ENCODE peak calls at places on chromosomes 6 and 20, in ten cellular contexts. E, N, L, M, V, R, I, Q, T and G are unnamed samples.

GRCh38 chr20:48178607-48179006 is 393.3 kb upstream of the SULF2 start:
- DNase-seq in E (no peak), N (no peak), L (no peak), M (no peak), V (no peak), R (no peak), I (no peak), Q (no peak), T (no peak), G (no peak)

GRCh38 chr6:2857580-2858337 is 16.1 kb upstream of the SERPINB1 start:
- DNase-seq in E (peak), N (peak), L (no peak), M (no peak), V (peak), R (peak), I (peak), Q (peak), T (no peak), G (no peak)

GRCh38 chr6:75526502-75527127 is 33.0 kb upstream of the FILIP1 start:
- DNase-seq in E (no peak), N (peak), L (peak), M (no peak), V (peak), R (peak), I (peak), Q (peak), T (peak), G (peak)

GRCh38 chr6:114096553-114097172 is 125.7 kb upstream of the HDAC2 start:
- DNase-seq in E (no peak), N (peak), L (no peak), M (no peak), V (peak), R (peak), I (peak), Q (peak), T (peak), G (no peak)

GRCh38 chr6:52517502-52518278 is 59.2 kb downstream of the TRAM2 start:
- DNase-seq in E (no peak), N (peak), L (peak), M (peak), V (peak), R (peak), I (peak), Q (peak), T (peak), G (no peak)

GRCh38 chr20:57514273-57514751 is 10.6 kb downstream of the CTCFL start:
- DNase-seq in E (no peak), N (peak), L (peak), M (peak), V (peak), R (peak), I (peak), Q (peak), T (peak), G (peak)

GRCh38 chr6:95417856-95418255 is 159.5 kb upstream of the MANEA start:
- DNase-seq in E (no peak), N (no peak), L (no peak), M (no peak), V (no peak), R (no peak), I (no peak), Q (no peak), T (no peak), G (no peak)

GRCh38 chr6:11989376-11989775 is 22.7 kb upstream of the HIVEP1 start:
- DNase-seq in E (no peak), N (no peak), L (no peak), M (no peak), V (no peak), R (no peak), I (no peak), Q (peak), T (no peak), G (no peak)

GRCh38 chr20:8578191-8578690 is 446.2 kb downstream of the PLCB1 start:
- DNase-seq in E (no peak), N (no peak), L (no peak), M (no peak), V (no peak), R (peak), I (no peak), Q (no peak), T (no peak), G (no peak)

GRCh38 chr20:51579137-51579536 is 36.6 kb upstream of the NFATC2 start:
- DNase-seq in E (no peak), N (peak), L (no peak), M (no peak), V (no peak), R (peak), I (peak), Q (no peak), T (no peak), G (no peak)

GRCh38 chr20:48604936-48605335 is 222.9 kb downstream of the PREX1 start:
- DNase-seq in E (no peak), N (no peak), L (no peak), M (no peak), V (no peak), R (no peak), I (no peak), Q (no peak), T (no peak), G (no peak)

GRCh38 chr6:101747711-101748110 is 354.2 kb downstream of the GRIK2 start:
- DNase-seq in E (no peak), N (no peak), L (peak), M (no peak), V (no peak), R (no peak), I (no peak), Q (peak), T (no peak), G (no peak)

GRCh38 chr20:57772349-57772964 is 62.6 kb upstream of the PMEPA1 start:
- DNase-seq in E (no peak), N (peak), L (no peak), M (peak), V (peak), R (peak), I (peak), Q (peak), T (peak), G (no peak)

GRCh38 chr6:56223995-56224394 is 23.4 kb downstream of the COL21A1 start:
- DNase-seq in E (no peak), N (peak), L (no peak), M (no peak), V (peak), R (peak), I (peak), Q (no peak), T (peak), G (no peak)

GRCh38 chr6:129481706-129482105 is 228.3 kb downstream of the ARHGAP18 start:
- DNase-seq in E (no peak), N (no peak), L (no peak), M (no peak), V (no peak), R (no peak), I (no peak), Q (no peak), T (no peak), G (no peak)

GRCh38 chr6:160042014-160042773 is 73.3 kb downstream of the IGF2R start:
- DNase-seq in E (no peak), N (peak), L (no peak), M (no peak), V (no peak), R (peak), I (peak), Q (peak), T (peak), G (no peak)

GRCh38 chr6:41545703-41546474 is at the start of gene FOXP4:
- DNase-seq in E (peak), N (peak), L (peak), M (peak), V (peak), R (peak), I (peak), Q (peak), T (peak), G (peak)

GRCh38 chr6:166664135-166664534 is 37.1 kb upstream of the RPS6KA2 start:
- DNase-seq in E (no peak), N (no peak), L (peak), M (no peak), V (no peak), R (no peak), I (peak), Q (peak), T (no peak), G (no peak)

GRCh38 chr6:28489366-28490190 is 26.0 kb downstream of the GPX6 start:
- DNase-seq in E (peak), N (no peak), L (peak), M (peak), V (peak), R (peak), I (peak), Q (peak), T (peak), G (peak)

GRCh38 chr6:42123379-42124103 is 18.9 kb downstream of the C6orf132 start:
- DNase-seq in E (no peak), N (no peak), L (no peak), M (no peak), V (no peak), R (no peak), I (no peak), Q (no peak), T (no peak), G (no peak)

GRCh38 chr6:25229671-25230321 is 49.4 kb upstream of the CARMIL1 start:
- DNase-seq in E (no peak), N (peak), L (no peak), M (no peak), V (peak), R (peak), I (peak), Q (peak), T (peak), G (no peak)

DNA sequence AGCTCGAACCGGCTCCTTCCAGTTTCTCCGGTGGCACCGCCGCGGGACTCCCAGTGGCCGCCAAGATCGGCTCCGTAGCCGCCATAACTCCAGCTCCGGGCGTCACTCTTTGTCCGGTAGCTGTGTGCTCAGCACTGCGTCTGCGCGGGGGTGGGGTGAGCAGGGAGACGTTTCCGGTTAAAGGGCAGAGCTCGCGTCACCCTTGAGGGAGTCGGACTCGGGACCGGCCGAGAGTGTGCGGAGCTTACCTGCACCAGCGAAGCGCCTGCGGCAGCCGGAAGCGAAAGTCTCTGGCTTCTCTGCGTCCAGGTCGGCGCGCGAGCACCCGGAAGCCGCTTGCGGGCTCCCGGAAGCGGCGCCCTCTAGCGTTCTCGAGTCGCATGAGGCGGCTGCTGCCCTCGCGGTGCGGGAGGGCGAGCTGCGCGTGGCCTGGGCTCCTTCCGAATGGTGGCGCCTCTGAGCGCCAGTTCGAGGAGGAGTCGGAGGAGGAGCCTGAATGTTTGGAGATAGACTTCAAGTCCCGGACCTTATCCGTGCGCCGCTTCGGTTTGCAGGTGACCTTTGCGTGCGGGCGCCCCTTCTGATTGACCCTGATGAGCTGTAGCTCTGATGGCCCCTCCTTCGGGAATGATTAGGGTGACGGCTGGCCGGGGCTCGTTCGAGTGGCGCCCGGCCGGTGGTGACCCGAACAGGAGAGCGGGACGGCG is at the start of gene SCAND1:
- DNase-seq in E (peak), N (peak), L (peak), M (peak), V (peak), R (peak), I (peak), Q (peak), T (peak), G (peak)
- TF ChIP-seq CTCF in E (peak), N (peak), L (peak), M (peak), V (peak), R (peak), I (peak), Q (peak), T (peak), G (peak)

GRCh38 chr6:145012039-145012662 is 723.2 kb downstream of the EPM2A start:
- DNase-seq in E (no peak), N (no peak), L (no peak), M (no peak), V (no peak), R (peak), I (peak), Q (peak), T (peak), G (no peak)

GRCh38 chr6:145009691-145010090 is 724.6 kb downstream of the UTRN start:
- DNase-seq in E (no peak), N (no peak), L (no peak), M (no peak), V (no peak), R (peak), I (peak), Q (peak), T (no peak), G (no peak)

GRCh38 chr6:145006914-145007313 is 721.8 kb downstream of the UTRN start:
- DNase-seq in E (no peak), N (no peak), L (no peak), M (no peak), V (no peak), R (no peak), I (no peak), Q (no peak), T (no peak), G (no peak)

GRCh38 chr6:145008715-145009114 is 723.6 kb downstream of the UTRN start:
- DNase-seq in E (no peak), N (no peak), L (no peak), M (no peak), V (no peak), R (no peak), I (no peak), Q (no peak), T (no peak), G (no peak)
- TF ChIP-seq CTCF in E (no peak), N (no peak), L (no peak), M (no peak), V (no peak), R (no peak), I (no peak), Q (no peak), T (no peak), G (no peak)

GRCh38 chr6:33840064-33840926 is 36.5 kb upstream of the MLN start:
- DNase-seq in E (peak), N (peak), L (no peak), M (peak), V (peak), R (peak), I (peak), Q (peak), T (peak), G (no peak)

GRCh38 chr6:33841868-33842267 is 38.1 kb upstream of the MLN start:
- DNase-seq in E (no peak), N (no peak), L (no peak), M (no peak), V (no peak), R (no peak), I (no peak), Q (no peak), T (no peak), G (no peak)

GRCh38 chr6:33839399-33840063 is 35.7 kb upstream of the MLN start:
- DNase-seq in E (no peak), N (no peak), L (no peak), M (no peak), V (no peak), R (no peak), I (no peak), Q (no peak), T (peak), G (no peak)

GRCh38 chr6:33838979-33839378 is 35.2 kb upstream of the MLN start:
- DNase-seq in E (no peak), N (no peak), L (no peak), M (no peak), V (no peak), R (no peak), I (no peak), Q (no peak), T (peak), G (no peak)

GRCh38 chr6:33841070-33841469 is 37.3 kb upstream of the MLN start:
- DNase-seq in E (no peak), N (no peak), L (no peak), M (no peak), V (no peak), R (no peak), I (no peak), Q (no peak), T (no peak), G (no peak)
- TF ChIP-seq CTCF in E (no peak), N (no peak), L (no peak), M (no peak), V (no peak), R (no peak), I (peak), Q (no peak), T (no peak), G (no peak)

GRCh38 chr6:153963352-153963751 is 75.7 kb upstream of the OPRM1 start:
- DNase-seq in E (no peak), N (no peak), L (no peak), M (no peak), V (no peak), R (no peak), I (no peak), Q (no peak), T (no peak), G (no peak)
- TF ChIP-seq CTCF in E (peak), N (no peak), L (no peak), M (no peak), V (no peak), R (no peak), I (no peak), Q (no peak), T (no peak), G (no peak)